ENCODE peak calls at places on chromosomes 16 and 17, in six cellular contexts. S, H, P, V, I and F are unnamed samples.

GRCh38 chr17:80838381-80839345 is 153.0 kb upstream of the CHMP6 start:
- DNase-seq in P (no peak), S (no peak), I (no peak), V (no peak), H (no peak), F (no peak)

GRCh38 chr16:30927789-30928378 is 4.5 kb downstream of the FBXL19 start:
- DNase-seq in V (no peak), H (no peak), S (peak; percentile 38), I (no peak), P (no peak), F (peak; percentile 68)

GRCh38 chr16:25823891-25824290 is 132.1 kb downstream of the HS3ST4 start:
- DNase-seq in S (no peak), I (no peak), H (no peak), P (no peak), V (no peak), F (no peak)

GRCh38 chr17:80137131-80137530 is 9.8 kb downstream of the EIF4A3 start:
- DNase-seq in H (peak; percentile 46), V (no peak), S (no peak), P (no peak), I (no peak), F (no peak)

GRCh38 chr16:54526087-54526486 is 239.5 kb upstream of the IRX3 start:
- DNase-seq in I (no peak), H (no peak), V (no peak), P (no peak), S (no peak), F (no peak)

GRCh38 chr16:72388007-72388406 is 216.1 kb upstream of the PMFBP1 start:
- DNase-seq in I (no peak), V (no peak), H (no peak), P (no peak), S (no peak), F (no peak)

GRCh38 chr17:36661047-36661666 is 59.8 kb downstream of the MRM1 start:
- DNase-seq in I (no peak), P (no peak), S (no peak), V (no peak), H (no peak), F (no peak)

GRCh38 chr17:64146418-64147109 is 16.6 kb upstream of the ERN1 start:
- DNase-seq in S (peak; percentile 36), I (peak; percentile 64), H (peak; percentile 85), P (peak; percentile 80), V (peak; percentile 72), F (peak; percentile 70)

GRCh38 chr17:50382931-50383330 is 9.9 kb downstream of the EME1 start:
- DNase-seq in V (no peak), S (no peak), I (no peak), H (no peak), P (no peak), F (no peak)

GRCh38 chr16:26454102-26454501 is 612.6 kb upstream of the C16orf82 start:
- DNase-seq in P (no peak), I (no peak), S (no peak), H (no peak), V (no peak), F (no peak)

GRCh38 chr16:55949518-55949917 is 74.3 kb upstream of the CES5A start:
- DNase-seq in H (no peak), S (no peak), I (no peak), V (no peak), P (no peak), F (no peak)

GRCh38 chr17:74513987-74514631 is 17.2 kb downstream of the CD300LB start:
- DNase-seq in S (peak; percentile 10), I (peak; percentile 61), H (no peak), P (no peak), V (no peak), F (no peak)

GRCh38 chr17:79839363-79840203 is at the start of gene CBX4:
- DNase-seq in V (peak; percentile 96), I (peak; percentile 90), S (peak; percentile 96), H (peak; percentile 98), P (peak; percentile 97), F (peak; percentile 98)

GRCh38 chr16:84985079-84986065 is 26.0 kb downstream of the ZDHHC7 start:
- DNase-seq in V (peak; percentile 46), H (no peak), I (no peak), P (no peak), S (no peak), F (no peak)

GRCh38 chr16:49556252-49557069 is 182.9 kb downstream of the C16orf78 start:
- DNase-seq in H (no peak), I (no peak), P (no peak), V (no peak), S (peak; percentile 31), F (no peak)

GRCh38 chr16:4612977-4613635 is 1.6 kb downstream of the UBALD1 start:
- DNase-seq in H (no peak), P (no peak), I (no peak), S (no peak), V (no peak), F (no peak)

GRCh38 chr16:4615389-4616046 is 830 bp upstream of the UBALD1 start:
- DNase-seq in P (no peak), V (no peak), H (no peak), S (no peak), I (peak; percentile 20), F (no peak)

GRCh38 chr16:4616047-4616811 is 1.5 kb upstream of the UBALD1 start:
- DNase-seq in V (peak; percentile 99), S (peak; percentile 100), P (peak; percentile 100), I (peak; percentile 100), H (peak; percentile 100), F (peak; percentile 100)

GRCh38 chr16:4613636-4614570 is 785 bp downstream of the UBALD1 start:
- DNase-seq in I (no peak), H (peak; percentile 69), P (no peak), V (peak; percentile 49), S (no peak), F (no peak)

GRCh38 chr16:4614571-4615388 is at the start of gene UBALD1:
- DNase-seq in I (peak; percentile 75), S (peak; percentile 91), V (peak; percentile 89), H (peak; percentile 94), P (peak; percentile 92), F (peak; percentile 95)
- H3K4me3 ChIP-seq in I (peak within 1 kb of the TSS; percentile 60), S (peak within 1 kb of the TSS; percentile 85), V (peak within 1 kb of the TSS; percentile 80), H (peak within 1 kb of the TSS; percentile 93), P (peak within 1 kb of the TSS; percentile 87), F (peak within 1 kb of the TSS; percentile 95)

GRCh38 chr17:76579281-76579680 is 6.4 kb downstream of the ST6GALNAC2 start:
- DNase-seq in V (no peak), H (no peak), I (no peak), S (no peak), P (no peak), F (no peak)
- H3K27ac ChIP-seq in V (no peak overlapping the region), H (no peak overlapping the region), I (peak overlapping the region; percentile 46), S (no peak overlapping the region), P (no peak overlapping the region), F (no peak overlapping the region)

GRCh38 chr17:75875182-75875939 is 3.0 kb downstream of the TRIM47 start:
- DNase-seq in S (no peak), I (no peak), P (no peak), V (no peak), H (peak; percentile 88), F (no peak)
- H3K4me3 ChIP-seq in S (peak overlapping the region; percentile 92), I (peak overlapping the region; percentile 68), P (no peak overlapping the region), V (peak overlapping the region; percentile 77), H (no peak overlapping the region), F (peak overlapping the region; percentile 74)

DNA sequence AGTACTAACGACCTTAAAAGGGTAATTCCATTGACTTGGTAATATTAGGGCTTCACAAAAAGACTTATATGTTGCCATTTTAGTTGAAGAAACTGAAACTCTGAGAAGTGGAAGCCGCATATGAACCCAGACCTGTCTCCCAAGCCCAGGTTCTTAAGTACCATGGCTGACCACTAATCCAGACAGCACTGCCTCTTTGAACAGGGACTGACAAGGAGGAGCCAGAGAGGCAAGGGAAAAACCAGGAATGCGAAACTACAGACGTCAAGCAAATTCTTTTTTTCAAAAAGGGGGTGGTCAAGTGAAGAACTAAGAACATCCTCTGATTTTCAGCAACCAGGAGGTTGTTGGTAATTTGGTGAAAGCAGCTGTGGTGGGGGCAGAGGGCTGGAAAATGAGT is 15.2 kb downstream of the CYB5D1 start:
- DNase-seq in I (no peak), P (no peak), S (no peak), V (no peak), H (no peak), F (no peak)
- H3K27ac ChIP-seq in I (no peak overlapping the region), P (no peak overlapping the region), S (no peak overlapping the region), V (no peak overlapping the region), H (no peak overlapping the region), F (no peak overlapping the region)

GRCh38 chr17:17971431-17972125 is 622 bp downstream of the TOM1L2 start:
- DNase-seq in S (no peak), V (no peak), P (peak; percentile 63), H (peak; percentile 74), I (peak; percentile 13), F (peak; percentile 59)
- H3K4me3 ChIP-seq in S (peak overlapping the region; percentile 73), V (peak overlapping the region; percentile 94), P (peak overlapping the region; percentile 93), H (peak overlapping the region; percentile 81), I (peak overlapping the region; percentile 82), F (peak overlapping the region; percentile 97)

GRCh38 chr17:39653662-39654331 is 11.4 kb upstream of the TCAP start:
- DNase-seq in S (peak; percentile 52), I (peak; percentile 60), V (peak; percentile 73), P (no peak), H (no peak), F (peak; percentile 65)
- H3K27ac ChIP-seq in S (no peak overlapping the region), I (peak overlapping the region; percentile 93), V (no peak overlapping the region), P (no peak overlapping the region), H (peak overlapping the region; percentile 16), F (no peak overlapping the region)